ENCODE peak calls at places on chromosomes 6 and 20, in eight cellular contexts. Z is hypothalamus; V is NCI-H1694 treated with DMSO at 0.1 percent for 48 hours; E is stimulated activated CD4-positive, alpha-beta T cell treated with anti-CD3 and anti-CD28 coated beads, Interleukin-4, amount 100 ng/mL, for 1 hour; G is caudate nucleus; P is hippocampal formation; O is T-helper 1 cell; N is LoVo. X is an unnamed sample.

GRCh38 chr6:106220485-106220884 is 105.1 kb downstream of the ATG5 start:
- DNase-seq in P (no peak), G (no peak), Z (no peak), O (no peak), V (no peak), N (no peak), E (no peak), X (no peak)

GRCh38 chr6:63351995-63352586 is 32.3 kb upstream of the LGSN start:
- DNase-seq in V (no peak), E (no peak), G (no peak), P (no peak), Z (no peak), O (no peak), N (peak), X (peak)

GRCh38 chr6:20325641-20326421 is 75.8 kb upstream of the E2F3 start:
- DNase-seq in G (no peak), P (no peak), N (no peak), E (no peak), V (no peak), Z (no peak), O (no peak), X (no peak)

GRCh38 chr6:53347250-53347920 is 1.4 kb downstream of the ELOVL5 start:
- DNase-seq in G (no peak), O (peak), Z (peak), N (no peak), P (no peak), E (no peak), V (no peak), X (peak)

GRCh38 chr20:57332105-57333089 is 2.8 kb downstream of the SPO11 start:
- DNase-seq in N (peak), V (no peak), E (no peak), P (no peak), G (no peak), Z (no peak), O (no peak), X (peak)

GRCh38 chr6:35751594-35751993 is 14.8 kb downstream of the ARMC12 start:
- DNase-seq in P (no peak), Z (no peak), G (no peak), N (no peak), O (no peak), E (no peak), V (no peak), X (no peak)

GRCh38 chr6:25590986-25591385 is 61.0 kb upstream of the SCGN start:
- DNase-seq in Z (no peak), N (no peak), O (no peak), G (no peak), P (no peak), V (no peak), E (no peak), X (no peak)

GRCh38 chr6:3318226-3318625 is 59.5 kb downstream of the PSMG4 start:
- DNase-seq in G (no peak), V (no peak), N (no peak), O (no peak), P (no peak), Z (no peak), E (peak), X (no peak)

GRCh38 chr20:57073402-57073801 is 193.0 kb downstream of the BMP7 start:
- DNase-seq in Z (no peak), E (no peak), P (no peak), N (no peak), V (no peak), O (no peak), G (no peak), X (no peak)

GRCh38 chr20:32609993-32610896 is 25.1 kb upstream of the NOL4L start:
- DNase-seq in G (no peak), Z (no peak), V (no peak), E (no peak), O (no peak), N (no peak), P (no peak), X (no peak)

GRCh38 chr6:37525460-37526357 is 26.0 kb upstream of the CCDC167 start:
- DNase-seq in Z (no peak), N (no peak), O (no peak), G (no peak), E (no peak), V (peak), P (no peak), X (no peak)

GRCh38 chr6:89436226-89436625 is 3.3 kb downstream of the ANKRD6 start:
- DNase-seq in G (no peak), Z (no peak), V (no peak), P (no peak), E (no peak), N (no peak), O (no peak), X (no peak)

GRCh38 chr6:135012764-135013163 is 41.9 kb downstream of the HBS1L start:
- DNase-seq in P (no peak), E (no peak), O (no peak), G (no peak), N (no peak), V (no peak), Z (no peak), X (no peak)

GRCh38 chr20:63658749-63659187 is 656 bp downstream of the RTEL1 start:
- DNase-seq in E (no peak), V (no peak), N (no peak), O (no peak), P (no peak), Z (no peak), G (no peak), X (no peak)

GRCh38 chr20:54176610-54177009 is 2.8 kb upstream of the CYP24A1 start:
- DNase-seq in P (no peak), Z (no peak), E (no peak), O (no peak), G (no peak), N (no peak), V (no peak), X (no peak)

GRCh38 chr6:167683028-167683862 is 143.5 kb upstream of the AFDN start:
- DNase-seq in O (no peak), N (peak), E (no peak), Z (peak), G (peak), V (no peak), P (peak), X (no peak)

GRCh38 chr6:112979830-112980229 is 632.7 kb downstream of the RFPL4B start:
- DNase-seq in P (no peak), N (peak), Z (no peak), G (no peak), E (no peak), O (no peak), V (no peak), X (no peak)